ENCODE peak calls at places on chromosomes 7 and 10, in eight cellular contexts. S is hepatocyte, C is NCI-H1092, D is SJSA1, W is AG08396, E is NCI-H1417, L is HT-29, V is HL-60. H is an unnamed sample.

GRCh38 chr10:90968448-90969086 is 47.7 kb upstream of the ANKRD1 start:
- DNase-seq in S (no peak), C (no peak), D (peak), W (no peak), E (no peak), L (peak), V (no peak), H (peak)

GRCh38 chr10:62769574-62770242 is 34.8 kb upstream of the ADO start:
- DNase-seq in S (no peak), C (no peak), D (no peak), W (no peak), E (no peak), L (no peak), V (no peak), H (no peak)

GRCh38 chr10:68684413-68684812 is 36.6 kb upstream of the CCAR1 start:
- DNase-seq in S (no peak), C (no peak), D (no peak), W (no peak), E (no peak), L (no peak), V (no peak), H (no peak)

GRCh38 chr7:135169936-135170222 is 628 bp downstream of the CYREN start:
- DNase-seq in S (no peak), C (no peak), D (no peak), W (no peak), E (no peak), L (no peak), V (peak), H (no peak)

GRCh38 chr7:40760997-40761396 is 626.2 kb downstream of the SUGCT start:
- DNase-seq in S (no peak), C (no peak), D (peak), W (no peak), E (no peak), L (no peak), V (no peak), H (no peak)

GRCh38 chr10:110840225-110840922 is 31.4 kb upstream of the PDCD4 start:
- DNase-seq in S (peak), C (no peak), D (no peak), W (no peak), E (no peak), L (peak), V (no peak), H (no peak)

GRCh38 chr7:18445916-18446520 is 49.5 kb upstream of the HDAC9 start:
- DNase-seq in S (no peak), C (no peak), D (no peak), W (no peak), E (no peak), L (no peak), V (no peak), H (no peak)

GRCh38 chr7:42189535-42189934 is 47.5 kb downstream of the GLI3 start:
- DNase-seq in S (no peak), C (no peak), D (no peak), W (no peak), E (no peak), L (no peak), V (no peak), H (no peak)

GRCh38 chr10:12051241-12051640 is 8.6 kb upstream of the UPF2 start:
- DNase-seq in S (no peak), C (no peak), D (no peak), W (no peak), E (no peak), L (no peak), V (peak), H (no peak)

GRCh38 chr7:99497771-99498545 is 2.1 kb downstream of the ZNF394 start:
- DNase-seq in S (no peak), C (no peak), D (no peak), W (no peak), E (no peak), L (no peak), V (no peak), H (no peak)

GRCh38 chr10:119201233-119201632 is 6.1 kb upstream of the GRK5 start:
- DNase-seq in S (no peak), C (no peak), D (no peak), W (no peak), E (no peak), L (no peak), V (no peak), H (no peak)

GRCh38 chr7:108000875-108001758 is 1.8 kb downstream of the LAMB1 start:
- DNase-seq in S (peak), C (no peak), D (peak), W (peak), E (no peak), L (no peak), V (no peak), H (peak)

GRCh38 chr7:106346678-106347217 is 62.0 kb upstream of the NAMPT start:
- DNase-seq in S (no peak), C (no peak), D (peak), W (peak), E (no peak), L (peak), V (peak), H (no peak)

GRCh38 chr7:75737856-75738603 is 711 bp downstream of the HIP1 start:
- DNase-seq in S (peak), C (no peak), D (peak), W (no peak), E (no peak), L (no peak), V (no peak), H (peak)

GRCh38 chr7:17963281-17963680 is 23.0 kb upstream of the SNX13 start:
- DNase-seq in S (no peak), C (no peak), D (no peak), W (peak), E (no peak), L (no peak), V (no peak), H (no peak)

GRCh38 chr7:148264933-148265557 is 325.5 kb upstream of the C7orf33 start:
- DNase-seq in S (peak), C (peak), D (no peak), W (peak), E (peak), L (peak), V (peak), H (no peak)

GRCh38 chr10:22253578-22253882 is 35.7 kb upstream of the EBLN1 start:
- DNase-seq in S (no peak), C (no peak), D (no peak), W (no peak), E (no peak), L (no peak), V (no peak), H (peak)

GRCh38 chr10:124558901-124559321 is 97.3 kb downstream of the LHPP start:
- DNase-seq in S (no peak), C (no peak), D (no peak), W (peak), E (no peak), L (no peak), V (no peak), H (no peak)

GRCh38 chr10:47023237-47024045 is 112.2 kb downstream of the PTPN20 start:
- DNase-seq in S (no peak), C (no peak), D (no peak), W (no peak), E (no peak), L (no peak), V (no peak), H (peak)

GRCh38 chr10:117312430-117312829 is 62.8 kb downstream of the PDZD8 start:
- DNase-seq in S (no peak), C (no peak), D (no peak), W (no peak), E (no peak), L (peak), V (no peak), H (no peak)

GRCh38 chr10:89355373-89355772 is 22.5 kb upstream of the IFIT1B start:
- DNase-seq in S (no peak), C (no peak), D (no peak), W (no peak), E (no peak), L (no peak), V (no peak), H (no peak)

GRCh38 chr10:127919418-127920191 is 12.7 kb downstream of the PTPRE start:
- DNase-seq in S (no peak), C (no peak), D (peak), W (peak), E (no peak), L (peak), V (peak), H (peak)

GRCh38 chr10:14670551-14671240 is 104.0 kb downstream of the FAM107B start:
- DNase-seq in S (peak), C (no peak), D (peak), W (peak), E (no peak), L (no peak), V (no peak), H (no peak)

H was measured in islet precursor cell.